ENCODE peak calls at places on chromosomes 13 and 19, in six cellular contexts. One of them, this sample, is unnamed.
A peak's percentile ranks its signal among the peaks of the same experiment; 100 is the strongest.

GRCh38 chr13:88461272-88462009 is 790.3 kb downstream of the SLITRK5 start:
- DNase-seq in CD4-positive, alpha-beta T cell: no peak
- DNase-seq in tibial nerve: no peak
- DNase-seq in stomach: no peak
- DNase-seq in AG09319: no peak
- DNase-seq in RWPE1: no peak
- DNase-seq in this sample: no peak

GRCh38 chr13:75985132-75985531 is 349.0 kb downstream of the LMO7 start:
- DNase-seq in RWPE1: no peak
- DNase-seq in stomach: no peak
- DNase-seq in tibial nerve: no peak
- DNase-seq in CD4-positive, alpha-beta T cell: no peak
- DNase-seq in AG09319: no peak
- DNase-seq in this sample: no peak

GRCh38 chr13:79710376-79710775 is 229.4 kb downstream of the NDFIP2 start:
- DNase-seq in CD4-positive, alpha-beta T cell: no peak
- DNase-seq in AG09319: peak; percentile 68
- DNase-seq in tibial nerve: no peak
- DNase-seq in stomach: no peak
- DNase-seq in RWPE1: no peak
- DNase-seq in this sample: no peak

GRCh38 chr13:34207334-34207733 is 389.4 kb downstream of the RFC3 start:
- DNase-seq in tibial nerve: no peak
- DNase-seq in CD4-positive, alpha-beta T cell: no peak
- DNase-seq in stomach: no peak
- DNase-seq in RWPE1: peak; percentile 35
- DNase-seq in AG09319: no peak
- DNase-seq in this sample: no peak

GRCh38 chr13:30668305-30668704 is 50.6 kb downstream of the USPL1 start:
- DNase-seq in CD4-positive, alpha-beta T cell: no peak
- DNase-seq in stomach: no peak
- DNase-seq in RWPE1: no peak
- DNase-seq in tibial nerve: no peak
- DNase-seq in AG09319: no peak
- DNase-seq in this sample: no peak

GRCh38 chr13:105345116-105345515 is 1190.3 kb downstream of the EFNB2 start:
- DNase-seq in RWPE1: no peak
- DNase-seq in tibial nerve: no peak
- DNase-seq in CD4-positive, alpha-beta T cell: no peak
- DNase-seq in AG09319: no peak
- DNase-seq in stomach: no peak
- DNase-seq in this sample: no peak

GRCh38 chr13:99415014-99415650 is 86.1 kb upstream of the TM9SF2 start:
- DNase-seq in RWPE1: no peak
- DNase-seq in stomach: no peak
- DNase-seq in tibial nerve: no peak
- DNase-seq in AG09319: no peak
- DNase-seq in CD4-positive, alpha-beta T cell: no peak
- DNase-seq in this sample: no peak

GRCh38 chr13:52599037-52599852 is 43.0 kb upstream of the HNRNPA1L2 start:
- DNase-seq in RWPE1: peak; percentile 37
- DNase-seq in tibial nerve: no peak
- DNase-seq in stomach: no peak
- DNase-seq in CD4-positive, alpha-beta T cell: no peak
- DNase-seq in AG09319: no peak
- DNase-seq in this sample: no peak

GRCh38 chr19:48961051-48961649 is 4.0 kb upstream of the FTL start:
- DNase-seq in tibial nerve: no peak
- DNase-seq in RWPE1: no peak
- DNase-seq in CD4-positive, alpha-beta T cell: no peak
- DNase-seq in stomach: no peak
- DNase-seq in AG09319: no peak
- DNase-seq in this sample: no peak

GRCh38 chr13:98493035-98493401 is 83.9 kb downstream of the STK24 start:
- DNase-seq in RWPE1: no peak
- DNase-seq in CD4-positive, alpha-beta T cell: no peak
- DNase-seq in AG09319: no peak
- DNase-seq in stomach: no peak
- DNase-seq in tibial nerve: no peak
- DNase-seq in this sample: no peak

GRCh38 chr13:113926301-113926761 is 47.5 kb downstream of the C13orf46 start:
- DNase-seq in CD4-positive, alpha-beta T cell: no peak
- DNase-seq in RWPE1: no peak
- DNase-seq in stomach: peak; percentile 23
- DNase-seq in tibial nerve: peak; percentile 33
- DNase-seq in AG09319: peak; percentile 64
- DNase-seq in this sample: peak; percentile 57

GRCh38 chr13:51843529-51843928 is 1.4 kb downstream of the TMEM272 start:
- DNase-seq in tibial nerve: no peak
- DNase-seq in stomach: no peak
- DNase-seq in CD4-positive, alpha-beta T cell: no peak
- DNase-seq in AG09319: no peak
- DNase-seq in RWPE1: no peak
- DNase-seq in this sample: no peak

GRCh38 chr13:50617134-50617721 is 226.3 kb downstream of the DLEU7 start:
- DNase-seq in stomach: no peak
- DNase-seq in CD4-positive, alpha-beta T cell: no peak
- DNase-seq in tibial nerve: no peak
- DNase-seq in RWPE1: peak; percentile 68
- DNase-seq in AG09319: no peak
- DNase-seq in this sample: no peak

GRCh38 chr19:56594783-56595547 is at the start of gene ZNF71:
- DNase-seq in CD4-positive, alpha-beta T cell: peak; percentile 80
- DNase-seq in stomach: peak; percentile 91
- DNase-seq in AG09319: peak; percentile 55
- DNase-seq in RWPE1: peak; percentile 93
- DNase-seq in tibial nerve: peak; percentile 68
- DNase-seq in this sample: peak; percentile 94

GRCh38 chr13:27203854-27204253 is 32.2 kb upstream of the USP12 start:
- DNase-seq in stomach: no peak
- DNase-seq in tibial nerve: no peak
- DNase-seq in RWPE1: no peak
- DNase-seq in AG09319: no peak
- DNase-seq in CD4-positive, alpha-beta T cell: no peak
- DNase-seq in this sample: no peak
- TF ChIP-seq CTCF in stomach: no peak
- TF ChIP-seq CTCF in tibial nerve: no peak
- TF ChIP-seq CTCF in RWPE1: no peak
- TF ChIP-seq CTCF in AG09319: no peak
- TF ChIP-seq CTCF in CD4-positive, alpha-beta T cell: peak; percentile 29
- TF ChIP-seq CTCF in this sample: no peak

GRCh38 chr19:28980236-28980868 is 232.6 kb downstream of the UQCRFS1 start:
- DNase-seq in tibial nerve: no peak
- DNase-seq in stomach: no peak
- DNase-seq in CD4-positive, alpha-beta T cell: no peak
- DNase-seq in AG09319: no peak
- DNase-seq in RWPE1: no peak
- DNase-seq in this sample: no peak
- TF ChIP-seq CTCF in tibial nerve: no peak
- TF ChIP-seq CTCF in stomach: no peak
- TF ChIP-seq CTCF in CD4-positive, alpha-beta T cell: no peak
- TF ChIP-seq CTCF in AG09319: peak; percentile 61
- TF ChIP-seq CTCF in RWPE1: no peak
- TF ChIP-seq CTCF in this sample: peak; percentile 39

GRCh38 chr19:58380037-58380735 is 644 bp downstream of the ZNF837 start:
- DNase-seq in RWPE1: no peak
- DNase-seq in AG09319: no peak
- DNase-seq in tibial nerve: no peak
- DNase-seq in CD4-positive, alpha-beta T cell: no peak
- DNase-seq in stomach: no peak
- DNase-seq in this sample: no peak
- TF ChIP-seq CTCF in RWPE1: no peak
- TF ChIP-seq CTCF in AG09319: no peak
- TF ChIP-seq CTCF in tibial nerve: no peak
- TF ChIP-seq CTCF in CD4-positive, alpha-beta T cell: no peak
- TF ChIP-seq CTCF in stomach: no peak
- TF ChIP-seq CTCF in this sample: no peak

GRCh38 chr19:29259153-29259552 is 46.2 kb upstream of the UQCRFS1 start:
- DNase-seq in AG09319: no peak
- DNase-seq in stomach: no peak
- DNase-seq in RWPE1: no peak
- DNase-seq in CD4-positive, alpha-beta T cell: no peak
- DNase-seq in tibial nerve: no peak
- DNase-seq in this sample: no peak

GRCh38 chr19:29259867-29260281 is 46.9 kb upstream of the UQCRFS1 start:
- DNase-seq in RWPE1: no peak
- DNase-seq in AG09319: no peak
- DNase-seq in stomach: no peak
- DNase-seq in tibial nerve: no peak
- DNase-seq in CD4-positive, alpha-beta T cell: no peak
- DNase-seq in this sample: no peak

GRCh38 chr19:29263305-29264080 is 50.5 kb upstream of the UQCRFS1 start:
- DNase-seq in stomach: peak; percentile 47
- DNase-seq in AG09319: no peak
- DNase-seq in tibial nerve: peak; percentile 27
- DNase-seq in CD4-positive, alpha-beta T cell: peak; percentile 27
- DNase-seq in RWPE1: peak; percentile 16
- DNase-seq in this sample: no peak

GRCh38 chr19:29262085-29262484 is 49.1 kb upstream of the UQCRFS1 start:
- DNase-seq in RWPE1: no peak
- DNase-seq in CD4-positive, alpha-beta T cell: no peak
- DNase-seq in stomach: no peak
- DNase-seq in AG09319: no peak
- DNase-seq in tibial nerve: no peak
- DNase-seq in this sample: no peak

GRCh38 chr19:29260477-29261317 is 47.7 kb upstream of the UQCRFS1 start:
- DNase-seq in tibial nerve: no peak
- DNase-seq in RWPE1: no peak
- DNase-seq in AG09319: no peak
- DNase-seq in stomach: no peak
- DNase-seq in CD4-positive, alpha-beta T cell: no peak
- DNase-seq in this sample: no peak
- TF ChIP-seq CTCF in tibial nerve: no peak
- TF ChIP-seq CTCF in RWPE1: peak; percentile 20
- TF ChIP-seq CTCF in AG09319: peak; percentile 43
- TF ChIP-seq CTCF in stomach: no peak
- TF ChIP-seq CTCF in CD4-positive, alpha-beta T cell: no peak
- TF ChIP-seq CTCF in this sample: peak; percentile 74

DNA sequence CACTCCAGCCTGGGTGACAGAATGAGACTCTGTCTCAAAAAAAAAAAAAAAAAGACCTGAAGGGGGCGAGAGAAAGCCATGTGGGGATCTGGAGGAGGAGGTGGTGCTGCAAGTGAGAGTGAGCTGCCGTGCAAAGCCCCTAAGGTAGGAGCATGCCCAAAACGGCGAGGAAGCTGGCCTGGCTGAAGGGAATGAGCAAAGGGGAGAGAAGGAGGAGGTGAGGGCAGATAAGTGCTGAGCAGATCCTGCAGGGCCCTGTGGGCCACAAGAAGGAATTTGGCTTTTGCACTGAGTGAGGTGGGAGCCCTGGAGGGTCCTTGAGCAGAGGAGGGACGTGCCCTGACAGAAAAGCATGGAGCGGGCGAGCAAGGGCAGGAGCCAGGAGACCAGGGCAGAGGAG is 19.4 kb upstream of the ADGRE5 start:
- DNase-seq in RWPE1: no peak
- DNase-seq in stomach: no peak
- DNase-seq in tibial nerve: no peak
- DNase-seq in AG09319: no peak
- DNase-seq in CD4-positive, alpha-beta T cell: no peak
- DNase-seq in this sample: no peak
- TF ChIP-seq CTCF in RWPE1: no peak
- TF ChIP-seq CTCF in stomach: no peak
- TF ChIP-seq CTCF in tibial nerve: no peak
- TF ChIP-seq CTCF in AG09319: no peak
- TF ChIP-seq CTCF in CD4-positive, alpha-beta T cell: peak; percentile 29
- TF ChIP-seq CTCF in this sample: peak; percentile 41

DNA sequence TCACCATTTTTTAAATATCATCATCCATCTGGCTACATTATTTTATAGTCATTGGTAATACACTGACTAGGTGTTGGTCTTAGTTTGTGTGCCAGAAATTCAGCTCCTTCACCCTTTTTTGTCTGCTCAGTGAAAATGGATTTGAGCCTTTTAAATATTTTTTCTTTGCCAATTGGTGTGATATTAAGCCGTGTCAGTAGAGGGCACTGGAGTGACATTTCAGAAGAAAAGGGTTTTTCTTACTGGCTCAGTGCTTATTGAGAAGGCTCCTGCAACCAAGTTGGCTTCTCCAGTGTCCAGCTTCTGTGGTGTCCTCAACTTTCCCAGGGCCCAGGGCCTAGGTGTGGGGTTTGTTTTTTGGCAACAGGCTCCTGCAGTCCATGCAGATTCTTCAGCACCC is 546.6 kb downstream of the DACH1 start:
- DNase-seq in AG09319: no peak
- DNase-seq in stomach: no peak
- DNase-seq in RWPE1: no peak
- DNase-seq in CD4-positive, alpha-beta T cell: no peak
- DNase-seq in tibial nerve: no peak
- DNase-seq in this sample: no peak
- TF ChIP-seq CTCF in AG09319: peak; percentile 48
- TF ChIP-seq CTCF in stomach: no peak
- TF ChIP-seq CTCF in RWPE1: peak; percentile 10
- TF ChIP-seq CTCF in CD4-positive, alpha-beta T cell: no peak
- TF ChIP-seq CTCF in tibial nerve: no peak
- TF ChIP-seq CTCF in this sample: peak; percentile 66